ENCODE peak calls at places on chromosomes 16 and 17, in ten cellular contexts. One of them, this sample, is unnamed.

GRCh38 chr17:66834919-66835454 is at the start of gene CACNG5:
- DNase-seq in iPS DF 6.9: no peak
- DNase-seq in MM.1S: no peak
- DNase-seq in cerebellar nuclear complex: no peak
- DNase-seq in PC-9: no peak
- DNase-seq in NCI-H524: no peak
- DNase-seq in stimulated activated CD4-positive, alpha-beta T cell treated with anti-CD3 and anti-CD28 coated beads, Interleukin-4, amount 100 ng/mL, for 1 hour: no peak
- DNase-seq in AG10803: no peak
- DNase-seq in left colon: no peak
- DNase-seq in colonic mucosa: no peak
- DNase-seq in this sample: peak; percentile 74

GRCh38 chr17:8359769-8360168 is 16.7 kb downstream of the KRABD2 start:
- DNase-seq in iPS DF 6.9: no peak
- DNase-seq in MM.1S: no peak
- DNase-seq in cerebellar nuclear complex: no peak
- DNase-seq in PC-9: no peak
- DNase-seq in NCI-H524: peak; percentile 2
- DNase-seq in stimulated activated CD4-positive, alpha-beta T cell treated with anti-CD3 and anti-CD28 coated beads, Interleukin-4, amount 100 ng/mL, for 1 hour: no peak
- DNase-seq in AG10803: peak; percentile 84
- DNase-seq in left colon: no peak
- DNase-seq in colonic mucosa: no peak
- DNase-seq in this sample: no peak

GRCh38 chr17:56810286-56810781 is 23.4 kb downstream of the C17orf67 start:
- DNase-seq in iPS DF 6.9: no peak
- DNase-seq in MM.1S: no peak
- DNase-seq in cerebellar nuclear complex: no peak
- DNase-seq in PC-9: no peak
- DNase-seq in NCI-H524: peak; percentile 71
- DNase-seq in stimulated activated CD4-positive, alpha-beta T cell treated with anti-CD3 and anti-CD28 coated beads, Interleukin-4, amount 100 ng/mL, for 1 hour: no peak
- DNase-seq in AG10803: no peak
- DNase-seq in left colon: no peak
- DNase-seq in colonic mucosa: no peak
- DNase-seq in this sample: no peak

GRCh38 chr16:19164285-19164684 is 3.8 kb upstream of the SYT17 start:
- DNase-seq in iPS DF 6.9: no peak
- DNase-seq in MM.1S: no peak
- DNase-seq in cerebellar nuclear complex: no peak
- DNase-seq in PC-9: no peak
- DNase-seq in NCI-H524: no peak
- DNase-seq in stimulated activated CD4-positive, alpha-beta T cell treated with anti-CD3 and anti-CD28 coated beads, Interleukin-4, amount 100 ng/mL, for 1 hour: no peak
- DNase-seq in AG10803: no peak
- DNase-seq in left colon: no peak
- DNase-seq in colonic mucosa: no peak
- DNase-seq in this sample: no peak

GRCh38 chr16:381788-382717 is at the start of gene PGAP6:
- DNase-seq in iPS DF 6.9: no peak
- DNase-seq in MM.1S: peak; percentile 76
- DNase-seq in cerebellar nuclear complex: no peak
- DNase-seq in PC-9: peak; percentile 81
- DNase-seq in NCI-H524: no peak
- DNase-seq in stimulated activated CD4-positive, alpha-beta T cell treated with anti-CD3 and anti-CD28 coated beads, Interleukin-4, amount 100 ng/mL, for 1 hour: peak; percentile 72
- DNase-seq in AG10803: peak; percentile 53
- DNase-seq in left colon: peak; percentile 72
- DNase-seq in colonic mucosa: peak; percentile 63
- DNase-seq in this sample: peak; percentile 84

GRCh38 chr17:48181653-48182052 is 74.1 kb downstream of the SNX11 start:
- DNase-seq in iPS DF 6.9: no peak
- DNase-seq in MM.1S: no peak
- DNase-seq in cerebellar nuclear complex: no peak
- DNase-seq in PC-9: peak; percentile 22
- DNase-seq in NCI-H524: no peak
- DNase-seq in stimulated activated CD4-positive, alpha-beta T cell treated with anti-CD3 and anti-CD28 coated beads, Interleukin-4, amount 100 ng/mL, for 1 hour: no peak
- DNase-seq in AG10803: peak; percentile 26
- DNase-seq in left colon: no peak
- DNase-seq in colonic mucosa: peak; percentile 25
- DNase-seq in this sample: no peak

GRCh38 chr17:34025179-34025551 is 229.9 kb upstream of the CCL2 start:
- DNase-seq in iPS DF 6.9: no peak
- DNase-seq in MM.1S: peak; percentile 8
- DNase-seq in cerebellar nuclear complex: no peak
- DNase-seq in PC-9: no peak
- DNase-seq in NCI-H524: no peak
- DNase-seq in stimulated activated CD4-positive, alpha-beta T cell treated with anti-CD3 and anti-CD28 coated beads, Interleukin-4, amount 100 ng/mL, for 1 hour: no peak
- DNase-seq in AG10803: no peak
- DNase-seq in left colon: peak; percentile 10
- DNase-seq in colonic mucosa: no peak
- DNase-seq in this sample: no peak

GRCh38 chr17:7825206-7825980 is 8.6 kb upstream of the KDM6B start:
- DNase-seq in iPS DF 6.9: no peak
- DNase-seq in MM.1S: no peak
- DNase-seq in cerebellar nuclear complex: peak; percentile 48
- DNase-seq in PC-9: no peak
- DNase-seq in NCI-H524: peak; percentile 49
- DNase-seq in stimulated activated CD4-positive, alpha-beta T cell treated with anti-CD3 and anti-CD28 coated beads, Interleukin-4, amount 100 ng/mL, for 1 hour: no peak
- DNase-seq in AG10803: peak; percentile 61
- DNase-seq in left colon: no peak
- DNase-seq in colonic mucosa: no peak
- DNase-seq in this sample: no peak

GRCh38 chr16:84226026-84226425 is 13.8 kb downstream of the KCNG4 start:
- DNase-seq in iPS DF 6.9: no peak
- DNase-seq in MM.1S: no peak
- DNase-seq in cerebellar nuclear complex: no peak
- DNase-seq in PC-9: no peak
- DNase-seq in NCI-H524: no peak
- DNase-seq in stimulated activated CD4-positive, alpha-beta T cell treated with anti-CD3 and anti-CD28 coated beads, Interleukin-4, amount 100 ng/mL, for 1 hour: no peak
- DNase-seq in AG10803: peak; percentile 17
- DNase-seq in left colon: no peak
- DNase-seq in colonic mucosa: no peak
- DNase-seq in this sample: no peak

GRCh38 chr17:7262192-7263070 is at the start of gene CLDN7:
- DNase-seq in iPS DF 6.9: no peak
- DNase-seq in MM.1S: no peak
- DNase-seq in cerebellar nuclear complex: no peak
- DNase-seq in PC-9: peak; percentile 99
- DNase-seq in NCI-H524: no peak
- DNase-seq in stimulated activated CD4-positive, alpha-beta T cell treated with anti-CD3 and anti-CD28 coated beads, Interleukin-4, amount 100 ng/mL, for 1 hour: no peak
- DNase-seq in AG10803: no peak
- DNase-seq in left colon: peak; percentile 92
- DNase-seq in colonic mucosa: peak; percentile 96
- DNase-seq in this sample: no peak

GRCh38 chr16:30571444-30572322 is at the start of gene ZNF688:
- DNase-seq in iPS DF 6.9: peak; percentile 75
- DNase-seq in MM.1S: peak; percentile 92
- DNase-seq in cerebellar nuclear complex: peak; percentile 87
- DNase-seq in PC-9: peak; percentile 94
- DNase-seq in NCI-H524: peak; percentile 99
- DNase-seq in stimulated activated CD4-positive, alpha-beta T cell treated with anti-CD3 and anti-CD28 coated beads, Interleukin-4, amount 100 ng/mL, for 1 hour: peak; percentile 90
- DNase-seq in AG10803: peak; percentile 99
- DNase-seq in left colon: peak; percentile 94
- DNase-seq in colonic mucosa: peak; percentile 96
- DNase-seq in this sample: peak; percentile 99

GRCh38 chr17:47244697-47245096 is 8.9 kb upstream of the ITGB3 start:
- DNase-seq in iPS DF 6.9: no peak
- DNase-seq in MM.1S: no peak
- DNase-seq in cerebellar nuclear complex: no peak
- DNase-seq in PC-9: no peak
- DNase-seq in NCI-H524: no peak
- DNase-seq in stimulated activated CD4-positive, alpha-beta T cell treated with anti-CD3 and anti-CD28 coated beads, Interleukin-4, amount 100 ng/mL, for 1 hour: no peak
- DNase-seq in AG10803: no peak
- DNase-seq in left colon: no peak
- DNase-seq in colonic mucosa: no peak
- DNase-seq in this sample: no peak

GRCh38 chr16:18832021-18832420 is 30.7 kb upstream of the ARL6IP1 start:
- DNase-seq in iPS DF 6.9: no peak
- DNase-seq in MM.1S: no peak
- DNase-seq in cerebellar nuclear complex: no peak
- DNase-seq in PC-9: no peak
- DNase-seq in NCI-H524: no peak
- DNase-seq in stimulated activated CD4-positive, alpha-beta T cell treated with anti-CD3 and anti-CD28 coated beads, Interleukin-4, amount 100 ng/mL, for 1 hour: no peak
- DNase-seq in AG10803: no peak
- DNase-seq in left colon: no peak
- DNase-seq in colonic mucosa: no peak
- DNase-seq in this sample: no peak

GRCh38 chr17:40646791-40647548 is 648 bp downstream of the SMARCE1 start:
- DNase-seq in iPS DF 6.9: no peak
- DNase-seq in MM.1S: peak; percentile 51
- DNase-seq in cerebellar nuclear complex: no peak
- DNase-seq in PC-9: no peak
- DNase-seq in NCI-H524: no peak
- DNase-seq in stimulated activated CD4-positive, alpha-beta T cell treated with anti-CD3 and anti-CD28 coated beads, Interleukin-4, amount 100 ng/mL, for 1 hour: no peak
- DNase-seq in AG10803: peak; percentile 66
- DNase-seq in left colon: no peak
- DNase-seq in colonic mucosa: no peak
- DNase-seq in this sample: no peak

GRCh38 chr17:48051706-48052486 is 3.7 kb downstream of the NFE2L1 start:
- DNase-seq in iPS DF 6.9: no peak
- DNase-seq in MM.1S: no peak
- DNase-seq in cerebellar nuclear complex: no peak
- DNase-seq in PC-9: peak; percentile 28
- DNase-seq in NCI-H524: no peak
- DNase-seq in stimulated activated CD4-positive, alpha-beta T cell treated with anti-CD3 and anti-CD28 coated beads, Interleukin-4, amount 100 ng/mL, for 1 hour: no peak
- DNase-seq in AG10803: peak; percentile 92
- DNase-seq in left colon: peak; percentile 30
- DNase-seq in colonic mucosa: peak; percentile 42
- DNase-seq in this sample: peak; percentile 78

GRCh38 chr16:49970818-49971431 is 54.1 kb upstream of the CNEP1R1 start:
- DNase-seq in iPS DF 6.9: no peak
- DNase-seq in MM.1S: no peak
- DNase-seq in cerebellar nuclear complex: no peak
- DNase-seq in PC-9: no peak
- DNase-seq in NCI-H524: no peak
- DNase-seq in stimulated activated CD4-positive, alpha-beta T cell treated with anti-CD3 and anti-CD28 coated beads, Interleukin-4, amount 100 ng/mL, for 1 hour: no peak
- DNase-seq in AG10803: no peak
- DNase-seq in left colon: no peak
- DNase-seq in colonic mucosa: no peak
- DNase-seq in this sample: peak; percentile 18

GRCh38 chr16:13672196-13672595 is 247.8 kb upstream of the ERCC4 start:
- DNase-seq in iPS DF 6.9: no peak
- DNase-seq in MM.1S: no peak
- DNase-seq in cerebellar nuclear complex: no peak
- DNase-seq in PC-9: no peak
- DNase-seq in NCI-H524: no peak
- DNase-seq in stimulated activated CD4-positive, alpha-beta T cell treated with anti-CD3 and anti-CD28 coated beads, Interleukin-4, amount 100 ng/mL, for 1 hour: no peak
- DNase-seq in AG10803: no peak
- DNase-seq in left colon: no peak
- DNase-seq in colonic mucosa: no peak
- DNase-seq in this sample: no peak

GRCh38 chr17:62708587-62708986 is 81.1 kb downstream of the MRC2 start:
- DNase-seq in iPS DF 6.9: no peak
- DNase-seq in MM.1S: no peak
- DNase-seq in cerebellar nuclear complex: no peak
- DNase-seq in PC-9: no peak
- DNase-seq in NCI-H524: no peak
- DNase-seq in stimulated activated CD4-positive, alpha-beta T cell treated with anti-CD3 and anti-CD28 coated beads, Interleukin-4, amount 100 ng/mL, for 1 hour: no peak
- DNase-seq in AG10803: no peak
- DNase-seq in left colon: no peak
- DNase-seq in colonic mucosa: no peak
- DNase-seq in this sample: peak; percentile 15

GRCh38 chr16:2852731-2853507 is 5.1 kb downstream of the PRSS22 start:
- DNase-seq in iPS DF 6.9: no peak
- DNase-seq in MM.1S: no peak
- DNase-seq in cerebellar nuclear complex: no peak
- DNase-seq in PC-9: no peak
- DNase-seq in NCI-H524: no peak
- DNase-seq in stimulated activated CD4-positive, alpha-beta T cell treated with anti-CD3 and anti-CD28 coated beads, Interleukin-4, amount 100 ng/mL, for 1 hour: no peak
- DNase-seq in AG10803: no peak
- DNase-seq in left colon: no peak
- DNase-seq in colonic mucosa: no peak
- DNase-seq in this sample: peak; percentile 75

GRCh38 chr17:74840989-74841666 is 18.6 kb downstream of the GRIN2C start:
- DNase-seq in iPS DF 6.9: no peak
- DNase-seq in MM.1S: no peak
- DNase-seq in cerebellar nuclear complex: peak; percentile 62
- DNase-seq in PC-9: no peak
- DNase-seq in NCI-H524: no peak
- DNase-seq in stimulated activated CD4-positive, alpha-beta T cell treated with anti-CD3 and anti-CD28 coated beads, Interleukin-4, amount 100 ng/mL, for 1 hour: no peak
- DNase-seq in AG10803: peak; percentile 39
- DNase-seq in left colon: peak; percentile 52
- DNase-seq in colonic mucosa: peak; percentile 49
- DNase-seq in this sample: no peak

GRCh38 chr17:202501-202951 is 21.1 kb upstream of the DOC2B start:
- DNase-seq in iPS DF 6.9: no peak
- DNase-seq in MM.1S: no peak
- DNase-seq in cerebellar nuclear complex: no peak
- DNase-seq in PC-9: no peak
- DNase-seq in NCI-H524: no peak
- DNase-seq in stimulated activated CD4-positive, alpha-beta T cell treated with anti-CD3 and anti-CD28 coated beads, Interleukin-4, amount 100 ng/mL, for 1 hour: no peak
- DNase-seq in AG10803: no peak
- DNase-seq in left colon: no peak
- DNase-seq in colonic mucosa: no peak
- DNase-seq in this sample: peak; percentile 66

GRCh38 chr17:63066158-63066808 is 100.2 kb downstream of the TANC2 start:
- DNase-seq in iPS DF 6.9: no peak
- DNase-seq in MM.1S: no peak
- DNase-seq in cerebellar nuclear complex: no peak
- DNase-seq in PC-9: no peak
- DNase-seq in NCI-H524: no peak
- DNase-seq in stimulated activated CD4-positive, alpha-beta T cell treated with anti-CD3 and anti-CD28 coated beads, Interleukin-4, amount 100 ng/mL, for 1 hour: no peak
- DNase-seq in AG10803: no peak
- DNase-seq in left colon: no peak
- DNase-seq in colonic mucosa: no peak
- DNase-seq in this sample: no peak

GRCh38 chr17:45783593-45784292 is 377 bp upstream of the CRHR1 start:
- DNase-seq in iPS DF 6.9: no peak
- DNase-seq in MM.1S: no peak
- DNase-seq in cerebellar nuclear complex: no peak
- DNase-seq in PC-9: no peak
- DNase-seq in NCI-H524: peak; percentile 47
- DNase-seq in stimulated activated CD4-positive, alpha-beta T cell treated with anti-CD3 and anti-CD28 coated beads, Interleukin-4, amount 100 ng/mL, for 1 hour: peak; percentile 18
- DNase-seq in AG10803: no peak
- DNase-seq in left colon: no peak
- DNase-seq in colonic mucosa: no peak
- DNase-seq in this sample: peak; percentile 77

GRCh38 chr17:76094046-76094445 is 9.5 kb downstream of the EXOC7 start:
- DNase-seq in iPS DF 6.9: no peak
- DNase-seq in MM.1S: no peak
- DNase-seq in cerebellar nuclear complex: no peak
- DNase-seq in PC-9: no peak
- DNase-seq in NCI-H524: no peak
- DNase-seq in stimulated activated CD4-positive, alpha-beta T cell treated with anti-CD3 and anti-CD28 coated beads, Interleukin-4, amount 100 ng/mL, for 1 hour: no peak
- DNase-seq in AG10803: no peak
- DNase-seq in left colon: no peak
- DNase-seq in colonic mucosa: no peak
- DNase-seq in this sample: no peak

GRCh38 chr16:4837733-4838501 is 9.2 kb downstream of the GLYR1 start:
- DNase-seq in iPS DF 6.9: no peak
- DNase-seq in MM.1S: peak; percentile 75
- DNase-seq in cerebellar nuclear complex: no peak
- DNase-seq in PC-9: no peak
- DNase-seq in NCI-H524: no peak
- DNase-seq in stimulated activated CD4-positive, alpha-beta T cell treated with anti-CD3 and anti-CD28 coated beads, Interleukin-4, amount 100 ng/mL, for 1 hour: no peak
- DNase-seq in AG10803: no peak
- DNase-seq in left colon: no peak
- DNase-seq in colonic mucosa: no peak
- DNase-seq in this sample: no peak

GRCh38 chr17:38853292-38854219 is at the start of gene RPL23:
- DNase-seq in iPS DF 6.9: no peak
- DNase-seq in MM.1S: peak; percentile 98
- DNase-seq in cerebellar nuclear complex: peak; percentile 83
- DNase-seq in PC-9: peak; percentile 85
- DNase-seq in NCI-H524: peak; percentile 96
- DNase-seq in stimulated activated CD4-positive, alpha-beta T cell treated with anti-CD3 and anti-CD28 coated beads, Interleukin-4, amount 100 ng/mL, for 1 hour: peak; percentile 89
- DNase-seq in AG10803: peak; percentile 96
- DNase-seq in left colon: peak; percentile 97
- DNase-seq in colonic mucosa: peak; percentile 95
- DNase-seq in this sample: peak; percentile 98

GRCh38 chr16:65005696-65006095 is 116.2 kb downstream of the CDH11 start:
- DNase-seq in iPS DF 6.9: no peak
- DNase-seq in MM.1S: no peak
- DNase-seq in cerebellar nuclear complex: no peak
- DNase-seq in PC-9: no peak
- DNase-seq in NCI-H524: no peak
- DNase-seq in stimulated activated CD4-positive, alpha-beta T cell treated with anti-CD3 and anti-CD28 coated beads, Interleukin-4, amount 100 ng/mL, for 1 hour: no peak
- DNase-seq in AG10803: no peak
- DNase-seq in left colon: no peak
- DNase-seq in colonic mucosa: no peak
- DNase-seq in this sample: no peak

GRCh38 chr16:27401768-27402568 is at the start of gene IL21R:
- DNase-seq in iPS DF 6.9: no peak
- DNase-seq in MM.1S: peak; percentile 74
- DNase-seq in cerebellar nuclear complex: no peak
- DNase-seq in PC-9: peak; percentile 15
- DNase-seq in NCI-H524: peak; percentile 59
- DNase-seq in stimulated activated CD4-positive, alpha-beta T cell treated with anti-CD3 and anti-CD28 coated beads, Interleukin-4, amount 100 ng/mL, for 1 hour: peak; percentile 81
- DNase-seq in AG10803: peak; percentile 84
- DNase-seq in left colon: peak; percentile 73
- DNase-seq in colonic mucosa: peak; percentile 57
- DNase-seq in this sample: peak; percentile 89

This sample was measured in posterior vena cava.